ENCODE peak calls at places on chromosomes 2 and 18, in six cellular contexts. B is A172; Z is MM.1S; A is neural crest cell; O is stimulated activated CD4-positive, alpha-beta T cell treated with anti-CD3 and anti-CD28 coated beads, TNF-alpha, amount 100 ng/mL, for 24 hours; J is K562. L is an unnamed sample.

GRCh38 chr18:36095936-36096519 is 28.7 kb upstream of the RPRD1A start:
- DNase-seq in B (peak), Z (peak), A (no peak), O (no peak), J (peak), L (peak)

GRCh38 chr2:64859208-64860161 is 129.7 kb upstream of the SLC1A4 start:
- DNase-seq in B (peak), Z (peak), A (peak), O (no peak), J (peak), L (peak)

GRCh38 chr2:141946016-141946415 is 184.8 kb downstream of the LRP1B start:
- DNase-seq in B (no peak), Z (no peak), A (no peak), O (no peak), J (no peak), L (no peak)

GRCh38 chr2:30631051-30631671 is 176.1 kb downstream of the CAPN13 start:
- DNase-seq in B (peak), Z (peak), A (no peak), O (no peak), J (no peak), L (peak)

GRCh38 chr2:102103992-102104871 is 38.3 kb upstream of the IL1R1 start:
- DNase-seq in B (peak), Z (no peak), A (no peak), O (peak), J (no peak), L (peak)

GRCh38 chr2:130864830-130865229 is 28.1 kb downstream of the ARHGEF4 start:
- DNase-seq in B (peak), Z (no peak), A (no peak), O (no peak), J (no peak), L (no peak)

GRCh38 chr18:22871809-22872525 is 61.2 kb upstream of the RBBP8 start:
- DNase-seq in B (peak), Z (peak), A (no peak), O (no peak), J (no peak), L (no peak)

GRCh38 chr18:63025251-63025710 is 294.3 kb downstream of the BCL2 start:
- DNase-seq in B (peak), Z (peak), A (no peak), O (no peak), J (no peak), L (no peak)

GRCh38 chr18:45901654-45902210 is 65.4 kb downstream of the EPG5 start:
- DNase-seq in B (no peak), Z (no peak), A (no peak), O (no peak), J (no peak), L (no peak)

GRCh38 chr2:120480346-120480902 is 134.5 kb downstream of the INHBB start:
- DNase-seq in B (no peak), Z (no peak), A (no peak), O (no peak), J (no peak), L (no peak)

GRCh38 chr2:170554278-170554955 is 160.7 kb upstream of the SP5 start:
- DNase-seq in B (peak), Z (no peak), A (no peak), O (no peak), J (no peak), L (peak)

GRCh38 chr2:24435391-24436316 is 55.4 kb upstream of the NCOA1 start:
- DNase-seq in B (no peak), Z (no peak), A (no peak), O (no peak), J (no peak), L (no peak)

GRCh38 chr2:4775668-4776067 is 916.5 kb upstream of the SOX11 start:
- DNase-seq in B (no peak), Z (no peak), A (no peak), O (no peak), J (no peak), L (no peak)

GRCh38 chr2:188813315-188813714 is 160.9 kb upstream of the COL3A1 start:
- DNase-seq in B (no peak), Z (no peak), A (no peak), O (no peak), J (no peak), L (no peak)

GRCh38 chr18:9876867-9877654 is 8.7 kb upstream of the TXNDC2 start:
- DNase-seq in B (peak), Z (peak), A (no peak), O (no peak), J (peak), L (peak)

GRCh38 chr2:127161176-127162136 is 54.5 kb upstream of the BIN1 start:
- DNase-seq in B (no peak), Z (no peak), A (no peak), O (no peak), J (no peak), L (no peak)

GRCh38 chr2:240432430-240432819 is 3.0 kb upstream of the GPC1 start:
- DNase-seq in B (no peak), Z (no peak), A (no peak), O (no peak), J (no peak), L (no peak)

GRCh38 chr2:106147159-106147558 is 46.9 kb downstream of the UXS1 start:
- DNase-seq in B (peak), Z (no peak), A (no peak), O (no peak), J (no peak), L (peak)

GRCh38 chr2:217790195-217790594 is 212.6 kb downstream of the TNS1 start:
- DNase-seq in B (no peak), Z (no peak), A (no peak), O (no peak), J (peak), L (no peak)

GRCh38 chr2:65722028-65722427 is 289.6 kb upstream of the SPRED2 start:
- DNase-seq in B (peak), Z (no peak), A (peak), O (no peak), J (no peak), L (no peak)

GRCh38 chr2:42939411-42940206 is 147.2 kb upstream of the HAAO start:
- DNase-seq in B (no peak), Z (no peak), A (no peak), O (no peak), J (no peak), L (no peak)

GRCh38 chr18:63440219-63440618 is 17.9 kb upstream of the VPS4B start:
- DNase-seq in B (no peak), Z (no peak), A (no peak), O (no peak), J (no peak), L (no peak)

GRCh38 chr2:238876232-238876630 is 28.3 kb downstream of the TWIST2 start:
- DNase-seq in B (no peak), Z (no peak), A (no peak), O (no peak), J (no peak), L (no peak)

GRCh38 chr2:162072976-162073775 is 839 bp downstream of the DPP4 start:
- DNase-seq in B (no peak), Z (no peak), A (peak), O (no peak), J (no peak), L (no peak)

GRCh38 chr2:17935242-17935885 is 56.9 kb downstream of the KCNS3 start:
- DNase-seq in B (no peak), Z (no peak), A (no peak), O (no peak), J (no peak), L (no peak)

L was measured in RCC 7860.